ENCODE peak calls at places on chromosomes 6 and 20, in four cellular contexts. N is body of pancreas, D is right lobe of liver, A is heart left ventricle. P is an unnamed sample. For H3K4me1, the result is how much of the 10 kb centered on the place peaks cover.

GRCh38 chr6:149750136-149750609 is 632 bp downstream of the PCMT1 start:
- DNase-seq in N (peak), D (peak), A (peak), P (peak)

GRCh38 chr6:168303982-168304751 is 15.4 kb downstream of the DACT2 start:
- DNase-seq in A (no peak), D (no peak), N (no peak), P (no peak)

GRCh38 chr6:87742106-87742505 is 40.1 kb upstream of the AKIRIN2 start:
- DNase-seq in A (no peak), D (no peak), N (no peak), P (no peak)

GRCh38 chr6:92945799-92946198 is 473.6 kb downstream of the EPHA7 start:
- DNase-seq in N (no peak), A (no peak), D (no peak), P (no peak)

GRCh38 chr20:40897177-40897700 is 131.4 kb upstream of the TOP1 start:
- DNase-seq in N (no peak), A (no peak), D (peak), P (no peak)

GRCh38 chr6:75757295-75757694 is 8.3 kb downstream of the MYO6 start:
- DNase-seq in A (no peak), N (no peak), D (no peak), P (no peak)

GRCh38 chr6:88166901-88167624 is 916 bp upstream of the CNR1 start:
- DNase-seq in D (no peak), A (no peak), N (no peak), P (peak)

GRCh38 chr6:113381232-113381631 is 475.9 kb upstream of the MARCKS start:
- DNase-seq in A (no peak), D (no peak), N (no peak), P (no peak)

GRCh38 chr20:51758978-51759544 is 9.1 kb downstream of the ATP9A start:
- DNase-seq in D (peak), A (no peak), N (peak), P (no peak)

GRCh38 chr20:53774487-53775203 is 181.0 kb upstream of the ZNF217 start:
- DNase-seq in D (no peak), N (no peak), A (peak), P (no peak)

GRCh38 chr6:7974932-7975763 is 64.6 kb upstream of the TXNDC5 start:
- DNase-seq in D (peak), A (peak), N (peak), P (peak)

GRCh38 chr6:7976485-7977010 is 66.0 kb upstream of the TXNDC5 start:
- DNase-seq in D (no peak), A (no peak), N (no peak), P (no peak)

GRCh38 chr6:7973603-7974002 is 63.0 kb upstream of the TXNDC5 start:
- DNase-seq in A (no peak), N (no peak), D (no peak), P (no peak)

GRCh38 chr6:7975764-7976146 is 65.2 kb upstream of the TXNDC5 start:
- DNase-seq in D (no peak), N (peak), A (no peak), P (no peak)

DNA sequence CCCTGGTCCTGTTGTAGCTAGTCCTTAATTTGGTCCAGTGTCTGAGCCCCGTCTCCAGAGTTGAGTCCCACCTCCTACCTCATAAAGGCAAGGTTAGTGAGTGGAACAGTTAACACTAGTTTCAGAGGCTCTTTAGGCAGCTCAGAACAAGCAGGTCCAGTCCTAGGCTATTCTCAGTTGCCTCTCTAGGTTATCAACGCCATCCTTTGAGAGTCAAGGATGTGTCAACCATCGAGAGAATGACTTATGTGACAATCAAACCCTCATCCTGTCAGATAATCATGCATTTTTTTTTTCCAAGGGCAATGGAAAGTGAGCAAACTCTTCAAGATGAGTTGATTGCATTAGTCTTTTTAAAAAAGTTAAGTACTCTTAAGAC is 64.0 kb upstream of the TXNDC5 start:
- DNase-seq in D (no peak), A (no peak), N (no peak), P (no peak)
- H3K27ac ChIP-seq in D (no peak), A (peak), N (peak), P (peak)

GRCh38 chr6:53828215-53828614 is 33.4 kb downstream of the LRRC1 start:
- DNase-seq in A (no peak), D (no peak), N (peak), P (no peak)

GRCh38 chr6:53829698-53830221 is 35.0 kb downstream of the LRRC1 start:
- DNase-seq in N (no peak), A (no peak), D (no peak), P (no peak)

GRCh38 chr6:53828971-53829697 is 34.3 kb downstream of the LRRC1 start:
- DNase-seq in A (no peak), N (no peak), D (no peak), P (no peak)

GRCh38 chr6:53825514-53826321 is 30.9 kb downstream of the LRRC1 start:
- DNase-seq in A (no peak), N (no peak), D (no peak), P (no peak)

DNA sequence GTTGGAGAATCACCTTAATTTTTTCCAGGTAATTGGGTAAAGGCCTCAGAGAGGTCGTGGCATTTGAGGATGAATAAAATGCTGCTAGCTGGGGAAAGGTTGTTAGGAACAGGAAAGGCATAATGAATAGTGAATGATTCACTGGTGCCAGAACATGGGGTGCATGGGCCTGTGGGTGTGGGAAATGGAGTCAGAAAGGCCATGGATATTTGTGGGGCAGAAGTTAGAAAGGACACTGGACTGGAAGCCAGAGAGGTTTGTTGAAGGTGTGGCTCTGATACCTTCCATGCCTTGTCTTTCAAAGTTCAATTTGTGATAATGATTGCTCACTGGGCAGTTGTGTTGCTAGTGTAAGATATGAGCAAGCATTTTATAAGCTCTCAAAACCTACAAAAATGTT is 32.7 kb downstream of the LRRC1 start:
- DNase-seq in D (no peak), A (no peak), N (no peak), P (no peak)
- H3K4me1 ChIP-seq in D (under half), A (under half), N (under half), P (under half)

DNA sequence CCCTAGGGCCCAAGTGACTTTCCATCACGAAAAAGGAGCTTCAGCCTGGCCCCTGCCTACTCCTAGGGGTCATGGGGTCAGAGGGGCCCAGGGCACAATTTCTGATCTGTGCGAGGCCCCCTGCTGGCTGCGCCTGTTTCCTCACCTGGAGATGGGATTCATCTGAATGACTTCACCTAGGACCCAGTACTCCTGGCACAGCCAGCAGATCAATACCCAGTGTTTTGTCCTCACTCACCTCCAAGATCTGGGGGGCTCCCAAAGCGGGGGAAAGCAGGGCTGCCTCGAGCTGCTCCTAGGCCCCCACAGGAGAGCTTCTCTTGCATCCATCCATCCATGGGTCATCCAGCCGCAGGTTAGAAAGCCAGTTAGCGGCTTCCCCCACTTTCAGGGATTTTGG is 33.8 kb downstream of the CD40 start:
- DNase-seq in D (no peak), A (no peak), N (peak), P (no peak)
- TF ChIP-seq CTCF in D (no peak), A (no peak), N (peak), P (peak)

GRCh38 chr6:27500177-27500576 is 27.3 kb upstream of the ZNF184 start:
- DNase-seq in D (no peak), A (no peak), N (no peak), P (no peak)

GRCh38 chr6:27492776-27493175 is 19.9 kb upstream of the ZNF184 start:
- DNase-seq in D (no peak), N (no peak), A (no peak), P (no peak)

GRCh38 chr6:27494987-27495385 is 22.1 kb upstream of the ZNF184 start:
- DNase-seq in A (no peak), N (no peak), D (no peak), P (no peak)

GRCh38 chr6:27494103-27494502 is 21.2 kb upstream of the ZNF184 start:
- DNase-seq in N (no peak), A (no peak), D (no peak), P (no peak)

DNA sequence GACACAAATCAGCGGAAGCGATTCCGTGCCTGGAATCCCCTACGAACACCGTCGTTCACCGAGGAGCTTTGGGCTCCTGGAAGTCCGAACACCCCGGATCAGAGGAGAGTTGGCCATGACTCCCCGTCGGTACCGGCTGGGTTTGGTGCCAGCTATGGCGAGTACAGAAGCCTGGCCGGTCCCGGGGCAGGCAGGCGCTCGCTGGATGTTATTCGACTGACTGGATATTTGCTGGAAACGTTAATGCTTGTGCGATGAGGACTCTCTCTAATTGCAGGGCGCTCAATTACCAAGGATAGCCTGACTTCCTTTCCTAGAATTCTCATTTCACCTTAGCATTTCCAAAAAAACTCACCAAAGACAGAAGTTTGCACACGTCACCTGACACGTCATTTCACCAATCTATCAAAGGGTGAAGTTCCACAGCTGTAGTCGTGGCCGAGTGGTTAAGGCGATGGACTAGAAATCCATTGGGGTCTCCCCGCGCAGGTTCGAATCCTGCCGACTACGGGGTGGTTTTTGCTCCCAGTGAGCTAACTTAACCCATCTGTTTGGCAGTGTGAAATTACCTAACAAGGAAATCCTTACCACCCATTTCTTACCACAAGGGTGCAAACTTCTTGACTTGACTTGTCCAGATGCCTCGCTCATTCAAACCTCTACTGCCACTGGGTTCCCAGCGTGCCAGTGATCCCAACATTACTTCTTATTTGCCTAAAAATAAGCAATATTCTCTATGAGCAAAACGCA is 22.7 kb upstream of the ZNF184 start:
- DNase-seq in D (no peak), N (peak), A (peak), P (no peak)
- H3K27ac ChIP-seq in D (no peak), N (no peak), A (no peak), P (no peak)

P was measured in lower lobe of right lung.